ENCODE peak calls at places on chromosome 15, in seven cellular contexts. K is SK-N-SH, X is ascending aorta, V is stomach, A is GM23248, C is Peyer's patch, S is body of pancreas. F is an unnamed sample.

GRCh38 chr15:61835476-61836106 is 224.7 kb downstream of the VPS13C start:
- DNase-seq in S (peak; percentile 67), K (peak; percentile 81), C (peak; percentile 62), A (peak; percentile 59), X (peak; percentile 73), V (peak; percentile 62), F (no peak)

GRCh38 chr15:101389362-101389761 is 94.3 kb upstream of the SNRPA1 start:
- DNase-seq in C (no peak), S (no peak), X (no peak), K (no peak), V (no peak), A (no peak), F (no peak)

GRCh38 chr15:78811124-78811824 is at the start of gene ADAMTS7:
- DNase-seq in S (peak; percentile 46), A (peak; percentile 87), V (peak; percentile 70), X (peak; percentile 86), C (peak; percentile 70), K (peak; percentile 99), F (no peak)

GRCh38 chr15:22979699-22980188 is 424 bp downstream of the CYFIP1 start:
- DNase-seq in X (peak; percentile 66), K (peak; percentile 81), S (peak; percentile 40), V (no peak), C (peak; percentile 64), A (peak; percentile 65), F (no peak)

GRCh38 chr15:94029495-94029894 is 201.9 kb upstream of the MCTP2 start:
- DNase-seq in A (peak; percentile 65), C (no peak), V (no peak), S (no peak), K (no peak), X (no peak), F (no peak)

GRCh38 chr15:51121631-51122225 is 27.0 kb upstream of the TNFAIP8L3 start:
- DNase-seq in V (no peak), K (no peak), X (no peak), C (no peak), A (no peak), S (no peak), F (no peak)

GRCh38 chr15:57169643-57170042 is 206.7 kb upstream of the CGNL1 start:
- DNase-seq in C (no peak), V (no peak), A (no peak), S (no peak), K (no peak), X (no peak), F (no peak)

GRCh38 chr15:69385831-69386230 is 28.3 kb upstream of the KIF23 start:
- DNase-seq in S (no peak), X (no peak), A (no peak), K (no peak), C (no peak), V (no peak), F (no peak)

GRCh38 chr15:35557544-35557943 is 11.6 kb upstream of the DPH6 start:
- DNase-seq in K (no peak), X (no peak), A (peak; percentile 89), C (no peak), V (no peak), S (no peak), F (no peak)

GRCh38 chr15:41804920-41805666 is 22.8 kb upstream of the JMJD7 start:
- DNase-seq in V (no peak), C (no peak), A (no peak), S (no peak), K (no peak), X (no peak), F (no peak)

GRCh38 chr15:41809121-41809520 is 18.8 kb upstream of the JMJD7 start:
- DNase-seq in S (no peak), A (peak; percentile 63), C (no peak), X (no peak), K (no peak), V (no peak), F (no peak)

GRCh38 chr15:41806291-41807181 is 21.4 kb upstream of the JMJD7 start:
- DNase-seq in V (peak; percentile 72), A (no peak), S (no peak), K (no peak), C (no peak), X (no peak), F (no peak)

GRCh38 chr15:41804361-41804760 is 23.5 kb upstream of the JMJD7 start:
- DNase-seq in V (no peak), A (no peak), X (no peak), S (no peak), C (no peak), K (no peak), F (no peak)

DNA sequence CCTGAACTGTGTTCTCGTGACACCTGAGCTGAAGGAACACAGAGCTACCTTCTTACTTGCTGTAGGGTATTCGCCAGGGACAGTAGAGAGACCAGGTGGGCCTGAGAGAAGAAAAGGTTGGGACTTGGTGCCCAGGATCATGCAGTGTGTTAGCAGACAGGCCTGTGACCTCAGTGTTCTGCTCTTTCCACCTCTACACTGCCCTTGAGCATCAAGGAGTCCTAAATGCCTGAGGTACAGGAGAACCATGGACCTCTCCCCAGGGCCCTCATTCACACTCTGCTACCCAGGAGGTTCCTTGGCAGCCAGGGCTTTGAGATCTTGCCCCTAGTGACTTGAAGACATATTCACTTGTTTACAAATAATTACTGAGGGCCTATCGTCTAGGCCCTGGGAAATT is 22.2 kb upstream of the JMJD7 start:
- DNase-seq in X (no peak), S (no peak), C (no peak), A (no peak), V (no peak), K (no peak), F (peak; percentile 76)
- H3K27ac ChIP-seq in X (peak overlapping the region; percentile 64), S (no peak overlapping the region), C (no peak overlapping the region), A (no peak overlapping the region), V (no peak overlapping the region), K (no peak overlapping the region), F (peak overlapping the region; percentile 72)

GRCh38 chr15:60364306-60364924 is 33.4 kb downstream of the ANXA2 start:
- DNase-seq in V (no peak), X (no peak), C (no peak), S (no peak), K (no peak), A (no peak), F (no peak)

GRCh38 chr15:60362318-60363023 is 35.3 kb downstream of the ANXA2 start:
- DNase-seq in X (peak; percentile 73), C (no peak), A (peak; percentile 95), S (no peak), K (no peak), V (no peak), F (no peak)

GRCh38 chr15:60363024-60363674 is 34.6 kb downstream of the ANXA2 start:
- DNase-seq in V (no peak), K (peak; percentile 28), C (no peak), X (no peak), S (no peak), A (no peak), F (no peak)

GRCh38 chr15:60358935-60359672 is 38.7 kb downstream of the ANXA2 start:
- DNase-seq in C (no peak), V (peak; percentile 48), S (no peak), X (no peak), A (peak; percentile 80), K (peak; percentile 71), F (no peak)

DNA sequence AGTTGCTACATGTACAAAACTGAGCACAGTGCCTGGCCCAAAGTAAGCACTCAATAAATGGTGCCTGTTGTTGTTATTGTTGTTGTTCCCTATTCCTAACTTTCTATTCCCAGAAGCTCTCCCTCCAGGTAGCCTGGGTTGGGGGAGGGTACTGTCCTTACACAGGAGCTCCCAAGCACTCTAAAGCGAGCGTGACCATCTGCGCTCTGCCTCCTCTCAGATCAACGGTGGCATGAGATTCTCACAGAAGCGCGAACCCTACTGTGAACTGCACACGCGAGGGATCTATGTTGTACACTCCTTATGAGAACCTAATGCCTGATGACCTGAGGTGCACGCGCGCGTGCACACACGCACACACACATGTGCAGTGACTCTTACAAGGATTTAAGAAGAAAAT is 33.9 kb downstream of the ANXA2 start:
- DNase-seq in S (no peak), V (no peak), A (no peak), X (no peak), K (no peak), C (no peak), F (no peak)
- H3K36me3 ChIP-seq in S (peaks cover 9% of the 10 kb centered on the region), V (peaks cover 11% of the 10 kb centered on the region), A (peaks cover 67% of the 10 kb centered on the region), X (peaks cover 36% of the 10 kb centered on the region), K (peaks cover 51% of the 10 kb centered on the region), C (peaks cover 66% of the 10 kb centered on the region), F (peaks cover 38% of the 10 kb centered on the region)

DNA sequence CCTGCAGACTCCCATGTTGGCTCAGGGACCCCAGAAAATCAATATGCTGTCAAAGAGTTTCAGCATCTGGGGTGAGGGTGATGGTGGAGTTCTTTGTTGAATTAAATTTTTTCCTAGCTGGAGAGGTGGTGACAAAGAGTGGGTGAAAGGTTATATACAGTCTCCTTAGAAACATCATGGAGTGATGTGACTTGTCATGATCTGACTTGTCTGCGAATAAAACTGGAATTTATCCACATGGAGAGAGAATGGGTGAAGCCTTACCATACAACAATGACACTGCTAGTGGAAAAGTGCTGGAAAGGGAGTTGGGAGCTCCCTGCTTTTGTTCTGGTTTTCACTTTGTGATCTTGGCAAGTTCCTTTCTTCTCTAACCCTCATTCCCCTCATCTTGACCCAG is 75.0 kb downstream of the ARNT2 start:
- DNase-seq in C (no peak), S (no peak), K (no peak), V (no peak), A (no peak), X (no peak), F (no peak)
- H3K27ac ChIP-seq in C (no peak overlapping the region), S (no peak overlapping the region), K (no peak overlapping the region), V (no peak overlapping the region), A (no peak overlapping the region), X (peak overlapping the region; percentile 71), F (no peak overlapping the region)

GRCh38 chr15:42289166-42289565 is 15.9 kb upstream of the TMEM87A start:
- DNase-seq in X (no peak), S (no peak), A (peak; percentile 4), V (no peak), K (no peak), C (no peak), F (no peak)
- H3K36me3 ChIP-seq in X (peaks cover 59% of the 10 kb centered on the region), S (peaks cover 5% of the 10 kb centered on the region), A (peaks cover 23% of the 10 kb centered on the region), V (peaks cover 4% of the 10 kb centered on the region), K (peaks cover 9% of the 10 kb centered on the region), C (peaks cover 42% of the 10 kb centered on the region), F (peaks cover 38% of the 10 kb centered on the region)

DNA sequence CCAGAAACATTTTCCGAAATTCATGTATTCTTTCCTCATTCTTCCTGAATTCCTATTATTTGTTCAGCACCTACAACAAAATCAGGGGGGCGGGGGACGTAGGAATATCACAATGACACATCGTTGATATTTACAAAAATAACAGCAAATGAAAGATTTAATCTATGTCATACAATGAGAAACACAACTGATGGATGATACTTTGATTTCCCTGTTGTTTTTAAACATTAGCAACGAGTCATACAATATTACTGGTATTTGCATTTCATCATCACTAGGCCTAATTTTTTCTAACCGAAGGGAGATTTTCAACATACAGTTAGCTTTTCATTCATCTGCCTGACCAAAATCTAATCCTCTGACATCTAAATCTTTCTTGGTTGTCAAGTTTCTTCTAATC is 45.3 kb upstream of the INO80 start:
- DNase-seq in S (no peak), K (no peak), X (no peak), C (no peak), V (no peak), A (peak; percentile 46), F (no peak)
- H3K27ac ChIP-seq in S (no peak overlapping the region), K (peak overlapping the region; percentile 6), X (no peak overlapping the region), C (no peak overlapping the region), V (no peak overlapping the region), A (peak overlapping the region; percentile 43), F (no peak overlapping the region)

DNA sequence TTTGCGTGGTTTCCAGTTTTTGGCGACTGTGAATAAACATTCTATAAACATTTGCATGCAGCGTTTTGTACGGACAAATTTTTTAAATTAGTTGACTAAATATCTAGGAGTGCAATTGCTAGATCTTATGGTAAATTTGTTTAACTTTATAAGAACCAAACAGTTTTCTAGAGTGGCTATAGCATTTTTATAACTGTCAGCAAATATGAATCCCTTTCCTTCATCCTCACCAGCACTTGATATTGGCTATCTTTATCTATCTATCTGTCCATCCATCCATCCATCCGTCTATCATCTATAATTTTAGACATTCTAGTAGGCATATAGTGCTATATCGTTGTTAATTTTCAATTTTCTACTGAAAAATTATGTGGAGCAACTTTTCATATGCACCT is 158.4 kb upstream of the CHRNA7 start:
- DNase-seq in A (no peak), V (no peak), K (no peak), C (no peak), S (no peak), X (no peak), F (no peak)
- H3K36me3 ChIP-seq in A (no peaks in the 10 kb centered on the region), V (no peaks in the 10 kb centered on the region), K (no peaks in the 10 kb centered on the region), C (no peaks in the 10 kb centered on the region), S (no peaks in the 10 kb centered on the region), X (no peaks in the 10 kb centered on the region), F (no peaks in the 10 kb centered on the region)

F was measured in vagina.